ENCODE peak calls at places on chromosome 20, in eight cellular contexts. T is OCI-LY7, D is BJ, A is tibial artery, E is fibroblast of the aortic adventitia, G is astrocyte of the spinal cord, Z is lung, H is spleen. Q is an unnamed sample.

GRCh38 chr20:25643735-25644134 is 19.9 kb upstream of the NANP start:
- DNase-seq in T (no peak), D (no peak), A (no peak), E (no peak), G (no peak), Z (no peak), H (no peak), Q (no peak)

GRCh38 chr20:62489186-62489939 is 13.6 kb upstream of the GATA5 start:
- DNase-seq in T (no peak), D (no peak), A (no peak), E (no peak), G (no peak), Z (no peak), H (no peak), Q (no peak)

GRCh38 chr20:17541996-17542395 is 10.8 kb upstream of the BFSP1 start:
- DNase-seq in T (no peak), D (no peak), A (no peak), E (peak), G (peak), Z (peak), H (no peak), Q (no peak)

GRCh38 chr20:52974155-52974554 is 2.0 kb downstream of the TSHZ2 start:
- DNase-seq in T (no peak), D (no peak), A (no peak), E (no peak), G (no peak), Z (no peak), H (no peak), Q (no peak)

GRCh38 chr20:50798650-50799049 is 3.8 kb downstream of the BCAS4 start:
- DNase-seq in T (peak), D (no peak), A (no peak), E (no peak), G (no peak), Z (no peak), H (peak), Q (no peak)

GRCh38 chr20:8331740-8332412 is 199.8 kb downstream of the PLCB1 start:
- DNase-seq in T (no peak), D (peak), A (no peak), E (peak), G (peak), Z (no peak), H (no peak), Q (no peak)

GRCh38 chr20:46388201-46388836 is 18.1 kb downstream of the ELMO2 start:
- DNase-seq in T (no peak), D (no peak), A (no peak), E (no peak), G (no peak), Z (no peak), H (no peak), Q (no peak)

GRCh38 chr20:47493175-47493953 is 8.3 kb upstream of the NCOA3 start:
- DNase-seq in T (peak), D (no peak), A (peak), E (peak), G (peak), Z (peak), H (peak), Q (peak)

GRCh38 chr20:53773792-53774371 is 180.2 kb upstream of the ZNF217 start:
- DNase-seq in T (no peak), D (peak), A (no peak), E (peak), G (peak), Z (no peak), H (no peak), Q (no peak)

GRCh38 chr20:57677323-57677982 is 32.4 kb downstream of the PMEPA1 start:
- DNase-seq in T (no peak), D (no peak), A (no peak), E (no peak), G (no peak), Z (no peak), H (no peak), Q (no peak)

GRCh38 chr20:36154696-36155628 is at the start of gene EPB41L1:
- DNase-seq in T (no peak), D (no peak), A (peak), E (peak), G (peak), Z (no peak), H (no peak), Q (no peak)

GRCh38 chr20:8132632-8133587 is 844 bp downstream of the PLCB1 start:
- DNase-seq in T (peak), D (no peak), A (peak), E (peak), G (no peak), Z (peak), H (peak), Q (peak)

GRCh38 chr20:46773680-46774079 is 64.2 kb downstream of the SLC2A10 start:
- DNase-seq in T (no peak), D (no peak), A (peak), E (no peak), G (no peak), Z (no peak), H (no peak), Q (no peak)

GRCh38 chr20:58818585-58819285 is 32.0 kb downstream of the GNAS-AS1 start:
- DNase-seq in T (no peak), D (peak), A (no peak), E (no peak), G (peak), Z (no peak), H (no peak), Q (no peak)

GRCh38 chr20:1816384-1817381 is 78.5 kb upstream of the SIRPA start:
- DNase-seq in T (no peak), D (peak), A (no peak), E (peak), G (peak), Z (no peak), H (no peak), Q (no peak)

GRCh38 chr20:57395111-57395959 is 4.1 kb downstream of the RBM38 start:
- DNase-seq in T (no peak), D (no peak), A (peak), E (peak), G (peak), Z (no peak), H (peak), Q (no peak)

GRCh38 chr20:11608736-11609135 is 309.0 kb upstream of the BTBD3 start:
- DNase-seq in T (no peak), D (no peak), A (no peak), E (no peak), G (no peak), Z (no peak), H (no peak), Q (no peak)

GRCh38 chr20:35657271-35657670 is 7.4 kb downstream of the CPNE1 start:
- DNase-seq in T (no peak), D (no peak), A (no peak), E (no peak), G (no peak), Z (no peak), H (no peak), Q (no peak)

GRCh38 chr20:11712611-11713160 is 205.0 kb upstream of the BTBD3 start:
- DNase-seq in T (no peak), D (no peak), A (no peak), E (no peak), G (no peak), Z (no peak), H (no peak), Q (no peak)

GRCh38 chr20:537983-538382 is 5.6 kb downstream of the CSNK2A1 start:
- DNase-seq in T (no peak), D (no peak), A (no peak), E (no peak), G (no peak), Z (no peak), H (no peak), Q (no peak)

GRCh38 chr20:19785886-19786285 is 27.8 kb downstream of the RIN2 start:
- DNase-seq in T (no peak), D (no peak), A (no peak), E (no peak), G (no peak), Z (no peak), H (no peak), Q (no peak)

GRCh38 chr20:57581202-57582028 is 20.5 kb downstream of the PCK1 start:
- DNase-seq in T (no peak), D (no peak), A (peak), E (no peak), G (no peak), Z (no peak), H (peak), Q (no peak)

GRCh38 chr20:17910828-17911294 is 57.7 kb downstream of the SNX5 start:
- DNase-seq in T (no peak), D (peak), A (peak), E (peak), G (peak), Z (peak), H (no peak), Q (no peak)

GRCh38 chr20:56796345-56796744 is 167.2 kb downstream of the TFAP2C start:
- DNase-seq in T (no peak), D (no peak), A (no peak), E (no peak), G (no peak), Z (no peak), H (peak), Q (no peak)

GRCh38 chr20:49601153-49601924 is 33.4 kb upstream of the PTGIS start:
- DNase-seq in T (no peak), D (no peak), A (no peak), E (no peak), G (no peak), Z (no peak), H (no peak), Q (no peak)

GRCh38 chr20:4192378-4193048 is 177.2 kb upstream of the RNF24 start:
- DNase-seq in T (no peak), D (no peak), A (no peak), E (peak), G (no peak), Z (no peak), H (peak), Q (no peak)

GRCh38 chr20:39190666-39191570 is 228.8 kb downstream of the DHX35 start:
- DNase-seq in T (no peak), D (no peak), A (no peak), E (peak), G (no peak), Z (no peak), H (no peak), Q (no peak)

GRCh38 chr20:41833739-41834138 is 215.6 kb upstream of the CHD6 start:
- DNase-seq in T (no peak), D (no peak), A (no peak), E (no peak), G (no peak), Z (no peak), H (no peak), Q (no peak)

GRCh38 chr20:51931321-51931720 is 129.0 kb upstream of the SALL4 start:
- DNase-seq in T (no peak), D (no peak), A (no peak), E (no peak), G (no peak), Z (no peak), H (no peak), Q (no peak)

GRCh38 chr20:56624786-56625681 is 4.1 kb upstream of the TFAP2C start:
- DNase-seq in T (no peak), D (no peak), A (no peak), E (no peak), G (no peak), Z (no peak), H (no peak), Q (no peak)

GRCh38 chr20:12410783-12411182 is 493.1 kb downstream of the BTBD3 start:
- DNase-seq in T (no peak), D (no peak), A (no peak), E (no peak), G (no peak), Z (no peak), H (no peak), Q (no peak)

GRCh38 chr20:5657190-5657872 is 92.9 kb upstream of the SHLD1 start:
- DNase-seq in T (no peak), D (peak), A (peak), E (peak), G (peak), Z (peak), H (no peak), Q (no peak)

GRCh38 chr20:51457281-51457932 is 85.1 kb downstream of the NFATC2 start:
- DNase-seq in T (peak), D (peak), A (peak), E (peak), G (peak), Z (no peak), H (peak), Q (peak)

GRCh38 chr20:48807586-48808381 is 20.0 kb downstream of the PREX1 start:
- DNase-seq in T (no peak), D (no peak), A (peak), E (peak), G (no peak), Z (no peak), H (peak), Q (no peak)

GRCh38 chr20:57330998-57331397 is 1.4 kb downstream of the SPO11 start:
- DNase-seq in T (no peak), D (no peak), A (no peak), E (peak), G (no peak), Z (no peak), H (no peak), Q (no peak)

GRCh38 chr20:63056236-63057132 is 49.7 kb upstream of the BHLHE23 start:
- DNase-seq in T (peak), D (no peak), A (no peak), E (no peak), G (no peak), Z (no peak), H (peak), Q (no peak)

GRCh38 chr20:33233129-33233774 is 2.5 kb upstream of the BPIFA1 start:
- DNase-seq in T (no peak), D (no peak), A (no peak), E (no peak), G (no peak), Z (no peak), H (no peak), Q (no peak)

GRCh38 chr20:33237989-33238388 is 2.2 kb downstream of the BPIFA1 start:
- DNase-seq in T (no peak), D (no peak), A (no peak), E (no peak), G (no peak), Z (no peak), H (no peak), Q (no peak)

GRCh38 chr20:33234050-33234449 is 1.7 kb upstream of the BPIFA1 start:
- DNase-seq in T (no peak), D (no peak), A (no peak), E (no peak), G (no peak), Z (no peak), H (no peak), Q (no peak)

GRCh38 chr20:33236351-33236750 is 555 bp downstream of the BPIFA1 start:
- DNase-seq in T (no peak), D (no peak), A (no peak), E (no peak), G (no peak), Z (no peak), H (no peak), Q (no peak)

GRCh38 chr20:33235696-33236095 is at the start of gene BPIFA1:
- DNase-seq in T (no peak), D (no peak), A (no peak), E (no peak), G (no peak), Z (no peak), H (no peak), Q (no peak)
- TF ChIP-seq CTCF in T (no peak), D (no peak), A (no peak), E (no peak), G (no peak), Z (no peak), H (no peak), Q (no peak)

DNA sequence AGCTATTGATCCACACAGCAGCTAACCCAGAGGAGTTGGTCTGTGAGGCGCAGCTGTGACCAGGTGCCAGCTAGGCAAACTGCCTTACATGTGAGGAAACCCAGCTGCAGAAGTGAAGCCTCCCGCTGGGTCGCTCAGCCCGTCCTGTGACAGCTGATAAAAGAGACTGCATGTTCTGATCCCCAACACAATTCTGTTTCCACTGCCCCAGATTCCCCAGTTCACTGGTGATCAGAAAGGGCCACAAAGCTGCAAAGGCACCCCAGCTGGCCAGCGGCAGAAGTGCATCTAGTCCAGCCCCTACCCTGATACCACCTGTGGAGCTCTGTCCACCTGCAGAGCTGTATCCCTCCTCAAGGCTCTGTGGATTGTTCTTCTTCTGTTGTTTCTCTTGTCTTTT is 64.5 kb downstream of the CTNNBL1 start:
- DNase-seq in T (no peak), D (no peak), A (no peak), E (no peak), G (no peak), Z (no peak), H (no peak), Q (no peak)
- TF ChIP-seq CTCF in T (peak), D (peak), A (no peak), E (peak), G (peak), Z (no peak), H (no peak), Q (no peak)

GRCh38 chr20:34141293-34141692 is 29.2 kb upstream of the EIF2S2 start:
- DNase-seq in T (no peak), D (no peak), A (no peak), E (no peak), G (no peak), Z (no peak), H (no peak), Q (no peak)
- TF ChIP-seq CTCF in T (no peak), D (no peak), A (no peak), E (no peak), G (no peak), Z (no peak), H (no peak), Q (no peak)

DNA sequence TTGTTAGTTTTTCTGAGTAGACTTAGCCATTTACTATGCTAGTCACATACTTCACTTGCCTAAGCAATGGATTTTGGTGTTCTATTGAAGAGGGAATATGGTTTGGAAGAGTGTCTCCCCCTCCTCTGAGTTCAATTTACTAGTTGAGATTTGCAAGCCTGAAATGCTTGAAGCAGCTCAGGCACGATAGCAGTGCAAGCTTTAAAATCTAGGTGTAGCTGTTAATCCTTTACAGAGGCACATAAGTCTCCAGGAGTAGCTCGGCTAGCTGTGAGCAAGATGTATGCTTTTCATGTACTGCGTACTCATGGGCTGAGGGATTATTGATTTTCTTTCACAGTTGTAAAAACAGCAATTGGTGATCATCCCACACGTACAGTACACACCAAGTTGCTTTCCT is 745 bp downstream of the FLRT3 start:
- DNase-seq in T (no peak), D (no peak), A (no peak), E (peak), G (no peak), Z (no peak), H (no peak), Q (no peak)
- TF ChIP-seq CTCF in T (no peak), D (peak), A (no peak), E (no peak), G (no peak), Z (no peak), H (no peak), Q (no peak)

Q was measured in omental fat pad.